ENCODE peak calls at places on chromosome 10, in eight cellular contexts. C is sigmoid colon, M is tibial nerve, X is HepG2, D is A549, G is body of pancreas, Q is spleen, F is stomach. K is an unnamed sample.

GRCh38 chr10:60397792-60398191 is 8.1 kb upstream of the ANK3 start:
- DNase-seq in M (no peak), X (no peak), Q (no peak), F (no peak), G (no peak), D (peak; percentile 25), C (no peak), K (no peak)

GRCh38 chr10:125521721-125522680 is 161.0 kb downstream of the TEX36 start:
- DNase-seq in G (no peak), D (peak; percentile 64), C (no peak), F (no peak), M (no peak), X (peak; percentile 23), Q (no peak), K (no peak)

GRCh38 chr10:58513189-58514101 is 773 bp downstream of the BICC1 start:
- DNase-seq in Q (peak; percentile 81), M (peak; percentile 60), D (peak; percentile 87), C (peak; percentile 89), G (peak; percentile 54), X (no peak), F (peak; percentile 31), K (peak; percentile 82)

GRCh38 chr10:26881600-26882331 is 21.0 kb upstream of the ABI1 start:
- DNase-seq in X (peak; percentile 58), F (no peak), C (no peak), D (peak; percentile 77), G (no peak), Q (no peak), M (no peak), K (no peak)

GRCh38 chr10:60849762-60850161 is 71.5 kb downstream of the CDK1 start:
- DNase-seq in X (no peak), F (no peak), M (no peak), Q (no peak), G (no peak), D (no peak), C (no peak), K (no peak)

GRCh38 chr10:46527241-46527811 is 29.1 kb downstream of the GPRIN2 start:
- DNase-seq in C (peak; percentile 66), F (peak; percentile 25), X (no peak), G (peak; percentile 12), D (no peak), M (no peak), Q (peak; percentile 76), K (no peak)

GRCh38 chr10:11684717-11685645 is 57.2 kb upstream of the ECHDC3 start:
- DNase-seq in X (no peak), M (no peak), G (peak; percentile 40), D (peak; percentile 74), F (peak; percentile 86), C (peak; percentile 74), Q (peak; percentile 94), K (no peak)

GRCh38 chr10:45589868-45590267 is 82.7 kb downstream of the ZFAND4 start:
- DNase-seq in F (no peak), X (no peak), D (no peak), Q (no peak), M (no peak), G (no peak), C (no peak), K (no peak)

GRCh38 chr10:30058570-30059132 is 735 bp downstream of the JCAD start:
- DNase-seq in Q (peak; percentile 77), M (no peak), F (no peak), G (peak; percentile 24), X (no peak), D (no peak), C (no peak), K (no peak)
- H3K27ac ChIP-seq in Q (no peak overlapping the region), M (peak overlapping the region; percentile 93), F (peak overlapping the region; percentile 89), G (peak overlapping the region; percentile 65), X (no peak overlapping the region), D (peak overlapping the region; percentile 83), C (peak overlapping the region; percentile 88), K (peak overlapping the region; percentile 81)

GRCh38 chr10:34578468-34578867 is 236.6 kb downstream of the PARD3 start:
- DNase-seq in G (no peak), X (no peak), D (no peak), C (no peak), F (no peak), Q (no peak), M (no peak), K (no peak)

GRCh38 chr10:34580214-34580613 is 234.9 kb downstream of the PARD3 start:
- DNase-seq in G (no peak), X (no peak), C (no peak), D (peak; percentile 35), F (no peak), Q (no peak), M (no peak), K (no peak)

GRCh38 chr10:34581871-34582532 is 233.1 kb downstream of the PARD3 start:
- DNase-seq in Q (no peak), F (no peak), D (no peak), M (no peak), G (no peak), X (no peak), C (no peak), K (no peak)

GRCh38 chr10:34584164-34584563 is 230.9 kb downstream of the PARD3 start:
- DNase-seq in M (no peak), C (no peak), Q (no peak), X (no peak), D (no peak), F (no peak), G (no peak), K (no peak)

DNA sequence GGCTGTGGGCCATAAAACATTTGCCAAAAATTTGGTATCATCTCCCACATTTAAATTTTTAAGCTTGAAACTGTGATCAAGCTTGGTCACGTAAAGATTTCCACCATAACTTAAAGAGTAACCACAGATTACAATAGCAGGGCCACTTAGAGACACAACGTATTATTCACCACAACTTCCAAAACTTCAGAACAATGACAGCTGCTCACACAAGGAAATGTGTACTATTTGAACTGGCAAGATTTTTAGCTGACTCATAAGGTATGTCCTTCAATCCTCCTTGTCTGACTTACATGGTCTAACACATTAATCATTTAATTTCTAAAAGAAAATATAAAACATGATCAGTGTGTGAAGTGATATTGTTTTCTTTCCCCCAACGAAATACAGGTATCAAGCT is 234.5 kb downstream of the PARD3 start:
- DNase-seq in X (peak; percentile 17), G (no peak), D (peak; percentile 81), Q (no peak), F (no peak), C (no peak), M (no peak), K (no peak)
- TF ChIP-seq POLR2A in X (no peak), G (no peak), D (no peak), Q (no peak), F (no peak), C (no peak), M (no peak), K (no peak)

DNA sequence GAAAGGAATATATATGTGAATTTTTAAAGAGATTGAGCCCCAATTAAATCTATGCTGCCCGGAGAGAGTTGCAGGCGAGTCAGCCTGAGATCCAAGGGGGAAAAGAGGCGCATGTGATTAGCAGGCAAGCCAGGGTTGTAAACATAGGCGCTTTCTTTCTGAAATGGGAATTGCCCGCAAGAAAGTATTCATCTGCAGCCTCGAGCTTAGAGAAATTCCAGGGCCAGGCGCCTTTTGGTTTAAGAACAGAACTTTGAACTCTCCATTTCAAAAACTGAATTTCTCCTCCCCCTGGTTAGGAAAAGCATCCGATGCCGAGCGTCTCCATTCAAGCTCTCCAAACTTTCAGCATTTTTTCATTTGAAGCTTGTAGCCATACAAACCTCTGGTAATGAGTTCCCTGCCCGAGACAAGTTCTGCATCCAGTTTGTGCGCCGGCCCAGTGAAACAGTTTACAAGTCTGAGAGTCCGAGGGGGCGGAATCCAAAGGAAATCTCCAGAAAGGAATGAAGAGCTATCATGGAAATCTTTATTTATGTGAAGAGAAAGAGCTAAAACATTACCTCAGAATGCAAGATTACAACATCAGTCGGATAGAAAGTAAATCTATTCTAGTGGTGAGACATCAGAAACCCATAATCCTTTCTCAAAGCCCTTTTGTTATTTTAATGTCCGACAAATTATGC is 69.9 kb downstream of the FAM204A start:
- DNase-seq in G (no peak), X (no peak), Q (no peak), D (no peak), F (no peak), M (no peak), C (peak; percentile 78), K (no peak)
- H3K27ac ChIP-seq in G (no peak overlapping the region), X (no peak overlapping the region), Q (no peak overlapping the region), D (no peak overlapping the region), F (peak overlapping the region; percentile 67), M (peak overlapping the region; percentile 58), C (peak overlapping the region; percentile 58), K (no peak overlapping the region)

DNA sequence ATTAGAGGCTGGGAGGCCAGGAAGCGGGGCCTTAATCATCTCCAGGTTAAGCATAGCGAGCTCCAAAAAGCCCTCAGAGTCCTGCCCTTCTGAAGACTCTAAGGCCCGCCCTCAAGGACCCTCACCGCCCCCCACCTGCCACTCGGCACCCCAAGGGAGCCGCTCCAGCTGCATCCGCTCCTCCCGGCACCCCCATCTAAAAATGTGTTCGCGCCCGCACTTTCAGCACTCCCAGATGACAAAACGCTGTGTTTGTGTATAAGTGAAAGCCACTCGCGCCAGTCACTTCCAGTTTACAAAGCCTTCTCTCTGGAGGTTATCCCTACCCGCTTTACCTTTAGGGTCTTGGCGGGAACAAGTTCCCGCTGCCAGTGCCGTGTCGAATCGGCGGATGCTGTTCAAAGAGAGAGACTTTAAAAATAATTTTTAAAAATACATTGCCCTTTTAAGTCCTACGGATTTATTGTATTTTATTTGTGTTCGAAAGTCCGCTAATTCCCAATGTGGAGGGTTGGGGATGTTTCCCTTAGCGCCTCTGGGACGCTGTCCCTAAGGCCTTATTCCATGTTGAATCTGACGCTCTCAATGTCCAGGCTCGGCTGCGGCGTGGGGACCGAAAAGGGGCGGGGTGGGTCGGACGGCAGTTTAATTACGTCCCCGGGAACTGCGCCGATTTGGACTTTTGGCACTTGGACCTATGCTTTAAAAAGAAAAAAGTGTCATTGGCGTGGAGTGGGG is at the start of the genes DCLRE1A and NHLRC2:
- DNase-seq in C (peak; percentile 89), X (peak; percentile 68), D (peak; percentile 91), Q (peak; percentile 93), G (peak; percentile 70), F (peak; percentile 79), M (peak; percentile 67), K (peak; percentile 71)
- TF ChIP-seq POLR2A in C (peak; percentile 5), X (no peak), D (peak; percentile 30), Q (peak; percentile 1), G (no peak), F (no peak), M (no peak), K (no peak)

DNA sequence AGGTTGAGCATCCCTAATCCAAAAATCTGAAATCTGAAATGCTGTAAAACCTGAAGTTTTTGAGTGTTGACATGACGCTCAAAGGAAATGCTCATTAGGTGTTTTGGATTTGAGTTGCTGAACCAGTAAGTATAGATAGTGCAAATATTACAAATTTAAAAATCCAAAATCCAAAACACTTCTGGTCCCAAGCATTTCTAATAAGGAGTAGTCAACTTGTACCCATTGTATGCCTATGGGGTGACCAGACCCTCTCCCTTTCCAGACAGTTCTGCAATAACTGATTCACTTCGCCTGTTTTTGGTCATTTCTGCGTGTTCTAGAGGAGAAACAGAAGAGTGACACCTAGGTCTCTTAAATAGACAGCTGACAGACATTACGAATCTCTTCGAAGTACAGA is 90.3 kb downstream of the MMRN2 start:
- DNase-seq in M (no peak), C (no peak), G (no peak), D (no peak), X (no peak), Q (no peak), F (no peak), K (no peak)
- H3K27ac ChIP-seq in M (no peak overlapping the region), C (no peak overlapping the region), G (no peak overlapping the region), D (no peak overlapping the region), X (no peak overlapping the region), Q (no peak overlapping the region), F (no peak overlapping the region), K (no peak overlapping the region)

GRCh38 chr10:69061305-69062161 is 26.4 kb upstream of the SRGN start:
- DNase-seq in C (peak; percentile 81), F (peak; percentile 38), D (peak; percentile 84), X (peak; percentile 47), M (peak; percentile 39), Q (peak; percentile 88), G (peak; percentile 51), K (peak; percentile 50)
- TF ChIP-seq POLR2A in C (no peak), F (no peak), D (no peak), X (no peak), M (no peak), Q (no peak), G (no peak), K (peak; percentile 68)

K was measured in gastrocnemius medialis.